ENCODE peak calls at places on chromosomes 3 and 15, in eight cellular contexts. K, W, I, H, D, E, B and U are unnamed samples.

GRCh38 chr15:91942676-91943417 is 89.3 kb downstream of the SLCO3A1 start:
- DNase-seq in I (peak), W (no peak), B (peak), E (peak), H (peak), K (peak), D (no peak), U (peak)

GRCh38 chr3:169699536-169700050 is 36.1 kb upstream of the MECOM start:
- DNase-seq in I (peak), H (no peak), W (no peak), K (no peak), D (no peak), B (peak), E (no peak), U (peak)

GRCh38 chr15:94230436-94230885 is 900 bp upstream of the MCTP2 start:
- DNase-seq in B (no peak), E (no peak), D (no peak), W (no peak), I (no peak), K (no peak), H (no peak), U (no peak)

GRCh38 chr15:90405208-90405607 is 17.2 kb downstream of the IQGAP1 start:
- DNase-seq in D (no peak), I (no peak), K (no peak), H (no peak), E (no peak), W (no peak), B (no peak), U (no peak)

GRCh38 chr15:47742334-47742733 is 25.0 kb downstream of the SEMA6D start:
- DNase-seq in H (no peak), B (no peak), I (no peak), W (no peak), E (no peak), K (no peak), D (no peak), U (no peak)

GRCh38 chr3:168091299-168091852 is 4.3 kb downstream of the GOLIM4 start:
- DNase-seq in E (no peak), D (no peak), W (no peak), I (no peak), B (no peak), H (no peak), K (no peak), U (no peak)

GRCh38 chr3:181752202-181752671 is 40.5 kb downstream of the SOX2 start:
- DNase-seq in B (no peak), I (no peak), D (no peak), K (no peak), W (no peak), H (no peak), E (no peak), U (peak)

GRCh38 chr3:44104668-44105321 is 136.9 kb upstream of the TOPAZ1 start:
- DNase-seq in K (no peak), W (no peak), E (no peak), B (peak), I (peak), D (no peak), H (peak), U (no peak)

GRCh38 chr3:55868347-55868746 is 381.2 kb upstream of the WNT5A start:
- DNase-seq in W (no peak), H (no peak), B (no peak), K (no peak), E (no peak), D (no peak), I (no peak), U (peak)

GRCh38 chr3:134600685-134601502 is 49.9 kb downstream of the KY start:
- DNase-seq in W (no peak), D (peak), I (peak), E (peak), K (peak), B (peak), H (peak), U (peak)

GRCh38 chr3:13323822-13324221 is 96.3 kb downstream of the NUP210 start:
- DNase-seq in B (no peak), H (no peak), D (no peak), E (no peak), W (no peak), K (no peak), I (no peak), U (no peak)

GRCh38 chr15:37582852-37583251 is 351.6 kb upstream of the TMCO5A start:
- DNase-seq in D (no peak), H (no peak), I (no peak), B (no peak), W (no peak), E (no peak), K (no peak), U (no peak)

GRCh38 chr3:161372321-161373260 is 1.3 kb upstream of the SPTSSB start:
- DNase-seq in K (no peak), E (no peak), I (peak), D (peak), B (peak), W (no peak), H (peak), U (peak)

GRCh38 chr3:132593241-132593949 is 3.7 kb upstream of the ACKR4 start:
- DNase-seq in H (no peak), I (no peak), W (no peak), D (no peak), E (no peak), B (peak), K (no peak), U (no peak)

GRCh38 chr3:25033407-25034029 is 394.5 kb upstream of the RARB start:
- DNase-seq in W (peak), I (peak), B (no peak), E (no peak), D (peak), H (peak), K (no peak), U (peak)

GRCh38 chr15:69469467-69470191 is 17.0 kb downstream of the RPLP1 start:
- DNase-seq in I (no peak), W (no peak), B (no peak), K (no peak), H (no peak), D (no peak), E (no peak), U (no peak)

GRCh38 chr15:74345051-74345450 is 22.4 kb downstream of the CYP11A1 start:
- DNase-seq in B (no peak), W (no peak), I (no peak), D (no peak), H (no peak), K (no peak), E (no peak), U (no peak)

GRCh38 chr3:22916933-22917332 is 286.2 kb upstream of the UBE2E2 start:
- DNase-seq in E (no peak), K (no peak), B (no peak), I (no peak), H (no peak), W (no peak), D (no peak), U (no peak)

GRCh38 chr3:186095584-186096061 is 13.3 kb downstream of the ETV5 start:
- DNase-seq in W (no peak), B (no peak), K (no peak), D (no peak), E (no peak), I (no peak), H (no peak), U (no peak)